ENCODE peak calls at places on chromosome X, in eight cellular contexts. E is GM12878, B is HCT116, Y is HepG2, L is WTC11, M is endothelial cell of umbilical vein, S is A549, U is K562. C is an unnamed sample.

GRCh38 chrX:109475174-109475891 is 6.6 kb downstream of the GUCY2F start:
- DNase-seq in E (no peak), B (peak), Y (peak), L (peak), M (peak), S (peak), U (peak), C (peak)

GRCh38 chrX:120477453-120477852 is 8.4 kb upstream of the LAMP2 start:
- DNase-seq in E (no peak), B (no peak), Y (no peak), L (no peak), M (no peak), S (no peak), U (no peak), C (no peak)

GRCh38 chrX:15373986-15374385 is 10.2 kb downstream of the VEGFD start:
- DNase-seq in E (no peak), B (no peak), Y (no peak), L (no peak), M (no peak), S (no peak), U (no peak), C (no peak)

GRCh38 chrX:103845165-103845653 is 13.2 kb upstream of the RAB9B start:
- DNase-seq in E (peak), B (peak), Y (peak), L (peak), M (peak), S (peak), U (peak), C (peak)

GRCh38 chrX:16771483-16772398 is 14.5 kb upstream of the TXLNG start:
- DNase-seq in E (no peak), B (peak), Y (peak), L (peak), M (peak), S (peak), U (peak), C (peak)

GRCh38 chrX:640641-641040 is 10.1 kb downstream of the SHOX start:
- DNase-seq in E (no peak), B (no peak), Y (no peak), L (no peak), M (no peak), S (no peak), U (no peak), C (no peak)

GRCh38 chrX:40084471-40084870 is 13.3 kb downstream of the BCOR start:
- DNase-seq in E (no peak), B (no peak), Y (no peak), L (no peak), M (no peak), S (no peak), U (no peak), C (no peak)

GRCh38 chrX:148536961-148537360 is 36.5 kb downstream of the AFF2 start:
- DNase-seq in E (no peak), B (no peak), Y (no peak), L (no peak), M (no peak), S (no peak), U (no peak), C (no peak)

GRCh38 chrX:13092455-13092941 is 48.1 kb upstream of the FAM9C start:
- DNase-seq in E (peak), B (no peak), Y (no peak), L (no peak), M (no peak), S (no peak), U (no peak), C (peak)

GRCh38 chrX:13495232-13495631 is 74.2 kb upstream of the EGFL6 start:
- DNase-seq in E (no peak), B (peak), Y (no peak), L (no peak), M (no peak), S (no peak), U (no peak), C (no peak)

GRCh38 chrX:39242187-39242586 is 440.9 kb downstream of the MID1IP1 start:
- DNase-seq in E (no peak), B (peak), Y (peak), L (peak), M (peak), S (peak), U (peak), C (peak)

GRCh38 chrX:23952984-23953907 is 45.4 kb downstream of the CXorf58 start:
- DNase-seq in E (peak), B (no peak), Y (no peak), L (peak), M (peak), S (no peak), U (peak), C (peak)

GRCh38 chrX:40171513-40172168 is 73.9 kb upstream of the BCOR start:
- DNase-seq in E (no peak), B (no peak), Y (no peak), L (no peak), M (peak), S (no peak), U (peak), C (peak)

GRCh38 chrX:39894626-39895025 is 203.1 kb downstream of the BCOR start:
- DNase-seq in E (no peak), B (no peak), Y (no peak), L (no peak), M (no peak), S (no peak), U (no peak), C (no peak)

GRCh38 chrX:134669378-134670098 is 11.3 kb upstream of the PLAC1 start:
- DNase-seq in E (no peak), B (no peak), Y (no peak), L (no peak), M (peak), S (peak), U (no peak), C (no peak)

GRCh38 chrX:45515262-45516215 is 314.9 kb upstream of the DIPK2B start:
- DNase-seq in E (no peak), B (peak), Y (peak), L (peak), M (peak), S (peak), U (peak), C (peak)

GRCh38 chrX:10360121-10360520 is 203.3 kb downstream of the CLCN4 start:
- DNase-seq in E (no peak), B (no peak), Y (no peak), L (no peak), M (no peak), S (no peak), U (no peak), C (no peak)

GRCh38 chrX:13664026-13664425 is 11.1 kb downstream of the TCEANC start:
- DNase-seq in E (no peak), B (no peak), Y (no peak), L (no peak), M (no peak), S (no peak), U (no peak), C (no peak)

GRCh38 chrX:41491267-41492004 is 44.3 kb downstream of the NYX start:
- DNase-seq in E (no peak), B (peak), Y (no peak), L (no peak), M (peak), S (peak), U (no peak), C (peak)

GRCh38 chrX:13360146-13360545 is 40.3 kb upstream of the ATXN3L start:
- DNase-seq in E (no peak), B (no peak), Y (no peak), L (no peak), M (no peak), S (no peak), U (no peak), C (no peak)

GRCh38 chrX:74061879-74062278 is 242.1 kb upstream of the ZCCHC13 start:
- DNase-seq in E (no peak), B (no peak), Y (no peak), L (no peak), M (no peak), S (no peak), U (no peak), C (no peak)

GRCh38 chrX:482702-483203 is 96.0 kb upstream of the PPP2R3B start:
- DNase-seq in E (no peak), B (no peak), Y (no peak), L (no peak), M (no peak), S (peak), U (peak), C (no peak)

GRCh38 chrX:56728752-56729151 is 291 bp upstream of the NBDY start:
- DNase-seq in E (no peak), B (no peak), Y (no peak), L (no peak), M (peak), S (peak), U (peak), C (peak)

GRCh38 chrX:56726609-56727008 is 2.4 kb upstream of the NBDY start:
- DNase-seq in E (no peak), B (no peak), Y (peak), L (no peak), M (peak), S (peak), U (peak), C (peak)

GRCh38 chrX:56728321-56728720 is 722 bp upstream of the NBDY start:
- DNase-seq in E (no peak), B (no peak), Y (no peak), L (no peak), M (no peak), S (no peak), U (no peak), C (peak)

GRCh38 chrX:56727531-56727930 is 1.5 kb upstream of the NBDY start:
- DNase-seq in E (no peak), B (no peak), Y (no peak), L (no peak), M (no peak), S (no peak), U (no peak), C (no peak)

DNA sequence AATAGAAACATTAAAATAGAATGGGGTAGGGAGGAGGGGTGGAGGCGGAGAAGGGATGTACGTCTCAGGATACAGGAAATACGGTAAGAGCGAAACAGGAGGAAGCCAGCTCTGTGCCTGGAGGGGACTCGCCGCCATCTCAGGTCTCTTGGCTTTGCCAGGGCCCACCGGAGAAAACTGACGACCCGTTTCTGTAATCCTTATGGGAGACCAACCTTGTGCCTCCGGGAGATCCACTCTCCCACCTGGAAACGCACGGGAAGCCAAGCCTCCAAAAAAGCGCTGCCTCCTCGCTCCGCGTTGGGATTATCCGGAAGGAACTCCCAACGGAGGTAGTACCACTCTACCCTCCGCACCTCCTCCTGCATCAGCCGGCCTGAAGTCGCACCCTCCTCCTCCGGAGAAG is at the start of gene NBDY:
- DNase-seq in E (no peak), B (no peak), Y (no peak), L (peak), M (peak), S (peak), U (peak), C (peak)
- TF ChIP-seq MAX in E (no peak), B (no peak), Y (no peak), L (no peak), M (no peak), S (no peak), U (no peak), C (no peak)

GRCh38 chrX:152904151-152905080 is 6.5 kb downstream of the ZNF185 start:
- DNase-seq in E (no peak), B (no peak), Y (no peak), L (peak), M (peak), S (peak), U (peak), C (peak)
- TF ChIP-seq MAX in E (no peak), B (no peak), Y (no peak), L (no peak), M (no peak), S (no peak), U (no peak), C (no peak)

DNA sequence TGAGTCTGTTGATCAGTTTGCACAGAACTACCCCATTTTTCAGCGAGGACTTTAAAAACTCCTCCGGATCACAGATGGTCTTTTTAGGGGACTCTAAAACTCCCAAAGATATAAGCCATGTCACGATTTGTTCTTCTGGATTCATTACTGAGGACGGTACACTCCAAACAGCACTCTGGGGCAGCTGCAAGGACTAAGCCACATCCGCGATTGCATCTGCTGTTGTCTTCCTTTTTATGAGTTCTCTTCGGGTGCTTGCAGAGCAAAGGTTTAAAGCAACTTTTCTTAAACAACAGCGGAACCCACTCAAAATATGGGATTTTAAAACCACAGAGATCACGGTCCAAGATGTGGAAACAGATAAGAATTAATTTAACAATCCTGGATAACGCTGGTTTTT is at the start of gene ARHGEF6:
- DNase-seq in E (no peak), B (no peak), Y (no peak), L (no peak), M (no peak), S (no peak), U (peak), C (peak)
- TF ChIP-seq MAX in E (no peak), B (no peak), Y (no peak), L (no peak), M (no peak), S (no peak), U (no peak), C (no peak)

DNA sequence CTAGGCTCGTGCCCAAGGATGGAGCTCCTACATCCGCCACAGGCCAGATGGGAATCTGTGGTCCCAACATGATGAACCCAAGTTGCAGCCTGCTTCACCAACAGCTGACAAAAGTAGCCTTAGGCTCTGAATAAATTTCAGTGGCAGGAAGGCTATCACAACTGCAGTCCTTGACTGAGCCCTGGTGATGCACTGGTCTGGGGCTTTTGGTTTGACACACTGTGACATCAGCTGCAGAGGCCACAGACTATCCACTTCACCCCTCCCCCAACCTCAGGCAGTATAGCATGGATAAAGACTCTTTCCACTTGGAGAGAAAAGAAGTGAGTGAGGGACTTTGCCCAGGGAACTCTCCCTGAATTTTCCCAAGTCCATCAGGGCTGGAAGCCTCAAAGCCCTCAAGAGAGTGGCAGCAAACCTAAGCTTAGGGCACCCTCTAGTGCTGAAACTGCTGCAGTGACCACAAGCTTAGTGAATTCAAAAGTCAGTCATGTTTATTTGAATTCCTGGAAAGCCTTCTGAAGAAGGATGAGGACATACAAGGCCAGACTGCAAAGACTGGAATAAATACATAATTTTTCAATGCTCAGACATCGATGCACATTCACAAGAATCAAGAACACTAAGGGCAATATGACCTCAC is 135.0 kb upstream of the TENT5D start:
- DNase-seq in E (no peak), B (no peak), Y (peak), L (peak), M (no peak), S (peak), U (peak), C (peak)
- TF ChIP-seq MAX in E (no peak), B (no peak), Y (no peak), L (no peak), M (no peak), S (no peak), U (no peak), C (no peak)

DNA sequence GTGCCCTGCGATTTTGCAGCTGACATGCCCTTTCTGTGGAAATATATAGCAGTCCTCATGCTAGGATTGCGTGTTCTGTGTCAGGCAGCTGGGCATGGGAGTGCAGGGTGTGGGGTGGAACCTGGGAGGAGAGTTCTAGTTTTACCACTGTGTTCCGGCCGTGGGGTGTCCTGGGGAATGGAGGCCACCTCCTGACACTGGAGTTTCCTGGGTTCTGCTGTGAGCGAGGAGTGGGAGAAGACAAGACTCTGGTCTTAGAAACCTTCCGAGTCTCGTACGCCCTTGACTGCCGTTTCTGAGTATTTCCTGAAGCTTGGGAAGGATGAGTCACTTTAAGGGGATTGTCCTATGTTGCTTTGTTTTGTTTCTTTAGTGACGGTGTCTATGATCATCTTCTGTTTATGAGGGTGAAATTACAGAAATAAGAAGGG is 19.0 kb downstream of the CD99 start:
- DNase-seq in E (no peak), B (peak), Y (no peak), L (no peak), M (peak), S (peak), U (peak), C (peak)
- TF ChIP-seq MAX in E (no peak), B (no peak), Y (no peak), L (no peak), M (no peak), S (no peak), U (no peak), C (no peak)

GRCh38 chrX:48068096-48068887 is 3.1 kb downstream of the ZNF630 start:
- DNase-seq in E (no peak), B (no peak), Y (no peak), L (no peak), M (no peak), S (no peak), U (peak), C (no peak)
- TF ChIP-seq MAX in E (no peak), B (no peak), Y (no peak), L (no peak), M (no peak), S (no peak), U (no peak), C (no peak)

DNA sequence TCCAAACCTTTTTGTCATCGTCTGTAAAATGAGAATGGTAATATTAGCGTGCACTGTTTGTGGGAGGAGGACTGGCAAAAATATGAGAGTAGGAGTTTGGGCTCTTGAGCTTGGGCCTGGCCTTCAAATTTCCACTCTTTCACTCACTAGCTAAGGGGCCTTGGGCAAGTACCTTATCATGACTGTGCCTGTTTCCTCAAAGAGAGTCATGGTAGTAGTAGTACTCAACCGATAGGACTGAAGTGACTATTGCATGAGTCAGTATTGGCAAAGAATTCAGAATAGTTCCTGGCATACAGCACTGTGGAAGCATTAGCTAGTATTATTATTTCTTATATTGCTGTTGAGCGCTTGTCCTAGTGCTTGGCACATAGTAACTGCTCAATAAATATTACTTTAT is 16.0 kb upstream of the RBM3 start:
- DNase-seq in E (no peak), B (no peak), Y (no peak), L (no peak), M (peak), S (peak), U (no peak), C (no peak)
- TF ChIP-seq MAX in E (no peak), B (no peak), Y (no peak), L (no peak), M (no peak), S (no peak), U (no peak), C (no peak)

GRCh38 chrX:86946569-86946968 is 571.0 kb upstream of the KLHL4 start:
- DNase-seq in E (peak), B (no peak), Y (peak), L (peak), M (peak), S (peak), U (peak), C (peak)
- TF ChIP-seq MAX in E (no peak), B (no peak), Y (no peak), L (no peak), M (no peak), S (no peak), U (no peak), C (no peak)

DNA sequence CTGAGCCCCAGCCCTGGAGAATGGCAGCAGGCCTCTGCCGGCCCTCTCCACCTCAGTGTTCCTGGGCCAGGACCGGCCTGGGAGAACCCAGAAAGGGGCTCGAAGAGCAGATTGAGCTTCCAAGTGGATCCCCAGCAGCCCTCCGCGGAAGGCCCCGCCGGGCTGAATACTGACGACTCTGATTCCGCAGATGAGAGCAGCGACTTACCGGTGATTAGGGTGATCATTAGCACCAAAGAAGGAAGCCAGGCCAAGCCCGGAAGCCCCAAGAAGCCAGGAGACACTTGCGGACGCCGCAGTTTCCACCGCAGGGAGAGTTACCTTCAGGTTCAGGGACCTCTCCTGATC is 876 bp downstream of the LOC101059915 start:
- DNase-seq in E (no peak), B (no peak), Y (no peak), L (no peak), M (no peak), S (no peak), U (no peak), C (no peak)
- TF ChIP-seq MAX in E (no peak), B (no peak), Y (no peak), L (no peak), M (no peak), S (no peak), U (no peak), C (no peak)